ENCODE peak calls at places on chromosome 6, in nine cellular contexts. One of them, this sample, is unnamed. For H3K4me1, the result is how much of the 10 kb centered on the place peaks cover.

GRCh38 chr6:119686240-119686639 is 336.7 kb upstream of the MAN1A1 start:
- DNase-seq in tibial artery: no peak
- DNase-seq in tibial nerve: no peak
- DNase-seq in SJSA1: no peak
- DNase-seq in heart left ventricle: no peak
- DNase-seq in effector memory CD4-positive, alpha-beta T cell: no peak
- DNase-seq in transverse colon: no peak
- DNase-seq in mucosa of descending colon: no peak
- DNase-seq in IMR-90: no peak
- DNase-seq in this sample: no peak

GRCh38 chr6:150403458-150404245 is 34.8 kb downstream of the IYD start:
- DNase-seq in tibial artery: peak
- DNase-seq in tibial nerve: peak
- DNase-seq in SJSA1: peak
- DNase-seq in heart left ventricle: peak
- DNase-seq in effector memory CD4-positive, alpha-beta T cell: no peak
- DNase-seq in transverse colon: no peak
- DNase-seq in mucosa of descending colon: no peak
- DNase-seq in IMR-90: peak
- DNase-seq in this sample: peak

GRCh38 chr6:83463886-83464285 is 33.0 kb upstream of the ME1 start:
- DNase-seq in tibial artery: no peak
- DNase-seq in tibial nerve: no peak
- DNase-seq in SJSA1: no peak
- DNase-seq in heart left ventricle: no peak
- DNase-seq in effector memory CD4-positive, alpha-beta T cell: no peak
- DNase-seq in transverse colon: no peak
- DNase-seq in mucosa of descending colon: no peak
- DNase-seq in IMR-90: peak
- DNase-seq in this sample: peak

GRCh38 chr6:108337721-108338120 is 42.9 kb downstream of the AFG1L start:
- DNase-seq in tibial artery: no peak
- DNase-seq in tibial nerve: no peak
- DNase-seq in SJSA1: no peak
- DNase-seq in heart left ventricle: no peak
- DNase-seq in effector memory CD4-positive, alpha-beta T cell: no peak
- DNase-seq in transverse colon: no peak
- DNase-seq in mucosa of descending colon: no peak
- DNase-seq in IMR-90: no peak
- DNase-seq in this sample: peak

GRCh38 chr6:112153926-112154621 is 66.7 kb downstream of the FAM229B start:
- DNase-seq in tibial artery: no peak
- DNase-seq in tibial nerve: no peak
- DNase-seq in SJSA1: no peak
- DNase-seq in heart left ventricle: no peak
- DNase-seq in effector memory CD4-positive, alpha-beta T cell: no peak
- DNase-seq in transverse colon: no peak
- DNase-seq in mucosa of descending colon: no peak
- DNase-seq in IMR-90: peak
- DNase-seq in this sample: peak

GRCh38 chr6:43175676-43176422 is 4.8 kb downstream of the SRF start:
- DNase-seq in tibial artery: no peak
- DNase-seq in tibial nerve: no peak
- DNase-seq in SJSA1: no peak
- DNase-seq in heart left ventricle: no peak
- DNase-seq in effector memory CD4-positive, alpha-beta T cell: no peak
- DNase-seq in transverse colon: no peak
- DNase-seq in mucosa of descending colon: no peak
- DNase-seq in IMR-90: no peak
- DNase-seq in this sample: no peak

GRCh38 chr6:31308050-31308844 is 36.4 kb upstream of the HLA-C start:
- DNase-seq in tibial artery: no peak
- DNase-seq in tibial nerve: no peak
- DNase-seq in SJSA1: no peak
- DNase-seq in heart left ventricle: peak
- DNase-seq in effector memory CD4-positive, alpha-beta T cell: peak
- DNase-seq in transverse colon: peak
- DNase-seq in mucosa of descending colon: peak
- DNase-seq in IMR-90: no peak
- DNase-seq in this sample: no peak

GRCh38 chr6:67909354-67909753 is 725.7 kb upstream of the ADGRB3 start:
- DNase-seq in tibial artery: no peak
- DNase-seq in tibial nerve: no peak
- DNase-seq in SJSA1: no peak
- DNase-seq in heart left ventricle: no peak
- DNase-seq in effector memory CD4-positive, alpha-beta T cell: no peak
- DNase-seq in transverse colon: no peak
- DNase-seq in mucosa of descending colon: no peak
- DNase-seq in IMR-90: no peak
- DNase-seq in this sample: no peak

GRCh38 chr6:15517600-15517999 is 145.2 kb downstream of the DTNBP1 start:
- DNase-seq in tibial artery: peak
- DNase-seq in tibial nerve: no peak
- DNase-seq in SJSA1: no peak
- DNase-seq in heart left ventricle: no peak
- DNase-seq in effector memory CD4-positive, alpha-beta T cell: no peak
- DNase-seq in transverse colon: no peak
- DNase-seq in mucosa of descending colon: no peak
- DNase-seq in IMR-90: no peak
- DNase-seq in this sample: no peak

GRCh38 chr6:23305325-23305943 is 736.1 kb downstream of the HDGFL1 start:
- DNase-seq in tibial artery: no peak
- DNase-seq in tibial nerve: no peak
- DNase-seq in SJSA1: no peak
- DNase-seq in heart left ventricle: no peak
- DNase-seq in effector memory CD4-positive, alpha-beta T cell: no peak
- DNase-seq in transverse colon: no peak
- DNase-seq in mucosa of descending colon: no peak
- DNase-seq in IMR-90: no peak
- DNase-seq in this sample: no peak

GRCh38 chr6:24191346-24191745 is 65.3 kb downstream of the NRSN1 start:
- DNase-seq in tibial artery: no peak
- DNase-seq in tibial nerve: no peak
- DNase-seq in SJSA1: no peak
- DNase-seq in heart left ventricle: no peak
- DNase-seq in effector memory CD4-positive, alpha-beta T cell: no peak
- DNase-seq in transverse colon: no peak
- DNase-seq in mucosa of descending colon: no peak
- DNase-seq in IMR-90: no peak
- DNase-seq in this sample: no peak

GRCh38 chr6:45488269-45488668 is 110.5 kb upstream of the SUPT3H start:
- DNase-seq in tibial artery: no peak
- DNase-seq in tibial nerve: no peak
- DNase-seq in SJSA1: no peak
- DNase-seq in heart left ventricle: no peak
- DNase-seq in effector memory CD4-positive, alpha-beta T cell: no peak
- DNase-seq in transverse colon: no peak
- DNase-seq in mucosa of descending colon: no peak
- DNase-seq in IMR-90: no peak
- DNase-seq in this sample: no peak

GRCh38 chr6:45491048-45491447 is 113.3 kb upstream of the SUPT3H start:
- DNase-seq in tibial artery: no peak
- DNase-seq in tibial nerve: no peak
- DNase-seq in SJSA1: peak
- DNase-seq in heart left ventricle: no peak
- DNase-seq in effector memory CD4-positive, alpha-beta T cell: no peak
- DNase-seq in transverse colon: no peak
- DNase-seq in mucosa of descending colon: no peak
- DNase-seq in IMR-90: peak
- DNase-seq in this sample: no peak

GRCh38 chr6:45486739-45487138 is 109.0 kb upstream of the SUPT3H start:
- DNase-seq in tibial artery: no peak
- DNase-seq in tibial nerve: no peak
- DNase-seq in SJSA1: no peak
- DNase-seq in heart left ventricle: no peak
- DNase-seq in effector memory CD4-positive, alpha-beta T cell: no peak
- DNase-seq in transverse colon: no peak
- DNase-seq in mucosa of descending colon: no peak
- DNase-seq in IMR-90: no peak
- DNase-seq in this sample: no peak

GRCh38 chr6:45488884-45489283 is 111.2 kb upstream of the SUPT3H start:
- DNase-seq in tibial artery: no peak
- DNase-seq in tibial nerve: no peak
- DNase-seq in SJSA1: no peak
- DNase-seq in heart left ventricle: no peak
- DNase-seq in effector memory CD4-positive, alpha-beta T cell: no peak
- DNase-seq in transverse colon: no peak
- DNase-seq in mucosa of descending colon: no peak
- DNase-seq in IMR-90: no peak
- DNase-seq in this sample: no peak

DNA sequence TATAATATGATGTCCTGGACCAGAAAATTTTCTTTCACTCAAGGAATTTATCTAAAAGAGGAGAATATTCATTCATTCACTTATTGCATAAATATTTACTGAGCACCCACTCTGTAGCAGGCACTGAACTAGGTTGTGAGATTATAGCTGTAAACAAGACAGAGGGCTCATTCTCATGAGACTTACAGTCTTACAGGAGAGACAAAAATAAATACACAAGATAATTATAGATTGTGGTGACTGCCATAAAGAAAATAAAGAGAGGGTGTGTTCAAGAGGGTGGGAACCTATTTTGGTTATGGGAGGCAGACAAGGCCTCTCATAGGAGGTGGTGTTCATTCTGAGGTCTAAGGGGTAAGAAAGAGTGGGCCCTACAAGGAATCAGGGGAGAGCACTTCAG is 109.9 kb upstream of the SUPT3H start:
- DNase-seq in tibial artery: no peak
- DNase-seq in tibial nerve: no peak
- DNase-seq in SJSA1: peak
- DNase-seq in heart left ventricle: no peak
- DNase-seq in effector memory CD4-positive, alpha-beta T cell: no peak
- DNase-seq in transverse colon: no peak
- DNase-seq in mucosa of descending colon: no peak
- DNase-seq in IMR-90: no peak
- DNase-seq in this sample: no peak
- H3K4me1 ChIP-seq in tibial artery: under half
- H3K4me1 ChIP-seq in tibial nerve: under half
- H3K4me1 ChIP-seq in SJSA1: half or more
- H3K4me1 ChIP-seq in heart left ventricle: under half
- H3K4me1 ChIP-seq in effector memory CD4-positive, alpha-beta T cell: under half
- H3K4me1 ChIP-seq in transverse colon: under half
- H3K4me1 ChIP-seq in mucosa of descending colon: under half
- H3K4me1 ChIP-seq in IMR-90: under half
- H3K4me1 ChIP-seq in this sample: under half

GRCh38 chr6:75280131-75280855 is 4.3 kb downstream of the TMEM30A start:
- DNase-seq in tibial artery: no peak
- DNase-seq in tibial nerve: no peak
- DNase-seq in SJSA1: no peak
- DNase-seq in heart left ventricle: no peak
- DNase-seq in effector memory CD4-positive, alpha-beta T cell: no peak
- DNase-seq in transverse colon: no peak
- DNase-seq in mucosa of descending colon: no peak
- DNase-seq in IMR-90: peak
- DNase-seq in this sample: peak
- H3K4me1 ChIP-seq in tibial artery: half or more
- H3K4me1 ChIP-seq in tibial nerve: half or more
- H3K4me1 ChIP-seq in SJSA1: under half
- H3K4me1 ChIP-seq in heart left ventricle: under half
- H3K4me1 ChIP-seq in effector memory CD4-positive, alpha-beta T cell: under half
- H3K4me1 ChIP-seq in transverse colon: under half
- H3K4me1 ChIP-seq in mucosa of descending colon: under half
- H3K4me1 ChIP-seq in IMR-90: under half
- H3K4me1 ChIP-seq in this sample: half or more

GRCh38 chr6:34695729-34696188 is 808 bp downstream of the ILRUN start:
- DNase-seq in tibial artery: no peak
- DNase-seq in tibial nerve: no peak
- DNase-seq in SJSA1: no peak
- DNase-seq in heart left ventricle: no peak
- DNase-seq in effector memory CD4-positive, alpha-beta T cell: no peak
- DNase-seq in transverse colon: no peak
- DNase-seq in mucosa of descending colon: no peak
- DNase-seq in IMR-90: no peak
- DNase-seq in this sample: no peak
- H3K4me1 ChIP-seq in tibial artery: under half
- H3K4me1 ChIP-seq in tibial nerve: under half
- H3K4me1 ChIP-seq in SJSA1: under half
- H3K4me1 ChIP-seq in heart left ventricle: under half
- H3K4me1 ChIP-seq in effector memory CD4-positive, alpha-beta T cell: under half
- H3K4me1 ChIP-seq in transverse colon: under half
- H3K4me1 ChIP-seq in mucosa of descending colon: under half
- H3K4me1 ChIP-seq in IMR-90: under half
- H3K4me1 ChIP-seq in this sample: under half

GRCh38 chr6:156884306-156884705 is 107.1 kb downstream of the ARID1B start:
- DNase-seq in tibial artery: no peak
- DNase-seq in tibial nerve: no peak
- DNase-seq in SJSA1: no peak
- DNase-seq in heart left ventricle: no peak
- DNase-seq in effector memory CD4-positive, alpha-beta T cell: no peak
- DNase-seq in transverse colon: no peak
- DNase-seq in mucosa of descending colon: no peak
- DNase-seq in IMR-90: no peak
- DNase-seq in this sample: no peak

GRCh38 chr6:156883497-156884252 is 106.5 kb downstream of the ARID1B start:
- DNase-seq in tibial artery: no peak
- DNase-seq in tibial nerve: no peak
- DNase-seq in SJSA1: no peak
- DNase-seq in heart left ventricle: no peak
- DNase-seq in effector memory CD4-positive, alpha-beta T cell: no peak
- DNase-seq in transverse colon: peak
- DNase-seq in mucosa of descending colon: no peak
- DNase-seq in IMR-90: peak
- DNase-seq in this sample: no peak

GRCh38 chr6:156887623-156888269 is 110.6 kb downstream of the ARID1B start:
- DNase-seq in tibial artery: no peak
- DNase-seq in tibial nerve: no peak
- DNase-seq in SJSA1: no peak
- DNase-seq in heart left ventricle: no peak
- DNase-seq in effector memory CD4-positive, alpha-beta T cell: no peak
- DNase-seq in transverse colon: no peak
- DNase-seq in mucosa of descending colon: no peak
- DNase-seq in IMR-90: no peak
- DNase-seq in this sample: no peak

GRCh38 chr6:156886409-156886808 is 109.2 kb downstream of the ARID1B start:
- DNase-seq in tibial artery: no peak
- DNase-seq in tibial nerve: no peak
- DNase-seq in SJSA1: no peak
- DNase-seq in heart left ventricle: peak
- DNase-seq in effector memory CD4-positive, alpha-beta T cell: no peak
- DNase-seq in transverse colon: no peak
- DNase-seq in mucosa of descending colon: no peak
- DNase-seq in IMR-90: no peak
- DNase-seq in this sample: no peak

GRCh38 chr6:156885562-156885961 is 108.4 kb downstream of the ARID1B start:
- DNase-seq in tibial artery: no peak
- DNase-seq in tibial nerve: no peak
- DNase-seq in SJSA1: no peak
- DNase-seq in heart left ventricle: no peak
- DNase-seq in effector memory CD4-positive, alpha-beta T cell: no peak
- DNase-seq in transverse colon: no peak
- DNase-seq in mucosa of descending colon: no peak
- DNase-seq in IMR-90: no peak
- DNase-seq in this sample: no peak
- H3K4me1 ChIP-seq in tibial artery: half or more
- H3K4me1 ChIP-seq in tibial nerve: half or more
- H3K4me1 ChIP-seq in SJSA1: under half
- H3K4me1 ChIP-seq in heart left ventricle: under half
- H3K4me1 ChIP-seq in effector memory CD4-positive, alpha-beta T cell: under half
- H3K4me1 ChIP-seq in transverse colon: under half
- H3K4me1 ChIP-seq in mucosa of descending colon: under half
- H3K4me1 ChIP-seq in IMR-90: under half
- H3K4me1 ChIP-seq in this sample: under half

GRCh38 chr6:161151059-161151645 is 122.7 kb downstream of the AGPAT4 start:
- DNase-seq in tibial artery: no peak
- DNase-seq in tibial nerve: no peak
- DNase-seq in SJSA1: no peak
- DNase-seq in heart left ventricle: no peak
- DNase-seq in effector memory CD4-positive, alpha-beta T cell: no peak
- DNase-seq in transverse colon: no peak
- DNase-seq in mucosa of descending colon: no peak
- DNase-seq in IMR-90: no peak
- DNase-seq in this sample: no peak
- H3K4me1 ChIP-seq in tibial artery: under half
- H3K4me1 ChIP-seq in tibial nerve: under half
- H3K4me1 ChIP-seq in SJSA1: under half
- H3K4me1 ChIP-seq in heart left ventricle: under half
- H3K4me1 ChIP-seq in effector memory CD4-positive, alpha-beta T cell: under half
- H3K4me1 ChIP-seq in transverse colon: under half
- H3K4me1 ChIP-seq in mucosa of descending colon: under half
- H3K4me1 ChIP-seq in IMR-90: under half
- H3K4me1 ChIP-seq in this sample: under half

This sample was measured in adipocyte.